ENCODE peak calls at places on chromosomes 3 and 15, in four cellular contexts. X is CD4-positive, alpha-beta T cell; L is choroid plexus epithelial cell; O is psoas muscle. K is an unnamed sample.

GRCh38 chr15:34154725-34155204 is 52.9 kb downstream of the PGBD4 start:
- DNase-seq in X (no peak), L (peak; percentile 5), O (no peak), K (no peak)

GRCh38 chr3:101193957-101194356 is 126.4 kb downstream of the IMPG2 start:
- DNase-seq in X (no peak), L (peak; percentile 78), O (no peak), K (no peak)

GRCh38 chr3:187352581-187353575 is 15.3 kb upstream of the RTP4 start:
- DNase-seq in X (no peak), L (peak; percentile 19), O (no peak), K (no peak)

GRCh38 chr3:187811580-187812250 is 66.4 kb upstream of the BCL6 start:
- DNase-seq in X (no peak), L (peak; percentile 87), O (no peak), K (no peak)

GRCh38 chr3:61414456-61414855 is 146.9 kb upstream of the PTPRG start:
- DNase-seq in X (no peak), L (no peak), O (no peak), K (no peak)

GRCh38 chr15:29034151-29034550 is 148.4 kb downstream of the APBA2 start:
- DNase-seq in X (no peak), L (no peak), O (no peak), K (no peak)

GRCh38 chr15:98823012-98823458 is 174.7 kb downstream of the IGF1R start:
- DNase-seq in X (no peak), L (peak; percentile 71), O (no peak), K (no peak)

GRCh38 chr15:50593761-50594160 is 47.3 kb upstream of the USP50 start:
- DNase-seq in X (no peak), L (no peak), O (no peak), K (no peak)

GRCh38 chr3:20039765-20040475 is at the start of gene KAT2B:
- DNase-seq in X (peak; percentile 81), L (peak; percentile 53), O (peak; percentile 88), K (peak; percentile 86)

GRCh38 chr3:20039082-20039764 is 1.0 kb upstream of the KAT2B start:
- DNase-seq in X (no peak), L (no peak), O (no peak), K (no peak)

GRCh38 chr3:20038679-20039078 is 1.6 kb upstream of the KAT2B start:
- DNase-seq in X (no peak), L (no peak), O (no peak), K (no peak)

GRCh38 chr3:20037255-20037996 is 2.8 kb upstream of the KAT2B start:
- DNase-seq in X (no peak), L (no peak), O (no peak), K (no peak)

GRCh38 chr3:20035019-20035418 is 5.2 kb upstream of the KAT2B start:
- DNase-seq in X (no peak), L (no peak), O (no peak), K (no peak)
- TF ChIP-seq CTCF in X (no peak), L (no peak), O (no peak), K (no peak)

GRCh38 chr3:104632521-104632920 is 734.2 kb upstream of the ALCAM start:
- DNase-seq in X (no peak), L (peak; percentile 29), O (no peak), K (no peak)

GRCh38 chr3:104632947-104633346 is 733.8 kb upstream of the ALCAM start:
- DNase-seq in X (no peak), L (no peak), O (no peak), K (no peak)

GRCh38 chr3:104631254-104631653 is 735.5 kb upstream of the ALCAM start:
- DNase-seq in X (no peak), L (no peak), O (no peak), K (no peak)

GRCh38 chr3:104635872-104636580 is 730.7 kb upstream of the ALCAM start:
- DNase-seq in X (no peak), L (no peak), O (no peak), K (no peak)
- TF ChIP-seq CTCF in X (no peak), L (peak; percentile 23), O (no peak), K (no peak)

GRCh38 chr15:52113708-52114107 is 1.1 kb upstream of the BCL2L10 start:
- DNase-seq in X (no peak), L (no peak), O (no peak), K (no peak)

GRCh38 chr15:52111517-52112202 is 915 bp downstream of the BCL2L10 start:
- DNase-seq in X (no peak), L (no peak), O (no peak), K (no peak)

GRCh38 chr15:52114256-52114655 is 1.7 kb upstream of the BCL2L10 start:
- DNase-seq in X (no peak), L (no peak), O (no peak), K (no peak)

GRCh38 chr15:52113246-52113645 is 671 bp upstream of the BCL2L10 start:
- DNase-seq in X (no peak), L (peak; percentile 57), O (no peak), K (no peak)

DNA sequence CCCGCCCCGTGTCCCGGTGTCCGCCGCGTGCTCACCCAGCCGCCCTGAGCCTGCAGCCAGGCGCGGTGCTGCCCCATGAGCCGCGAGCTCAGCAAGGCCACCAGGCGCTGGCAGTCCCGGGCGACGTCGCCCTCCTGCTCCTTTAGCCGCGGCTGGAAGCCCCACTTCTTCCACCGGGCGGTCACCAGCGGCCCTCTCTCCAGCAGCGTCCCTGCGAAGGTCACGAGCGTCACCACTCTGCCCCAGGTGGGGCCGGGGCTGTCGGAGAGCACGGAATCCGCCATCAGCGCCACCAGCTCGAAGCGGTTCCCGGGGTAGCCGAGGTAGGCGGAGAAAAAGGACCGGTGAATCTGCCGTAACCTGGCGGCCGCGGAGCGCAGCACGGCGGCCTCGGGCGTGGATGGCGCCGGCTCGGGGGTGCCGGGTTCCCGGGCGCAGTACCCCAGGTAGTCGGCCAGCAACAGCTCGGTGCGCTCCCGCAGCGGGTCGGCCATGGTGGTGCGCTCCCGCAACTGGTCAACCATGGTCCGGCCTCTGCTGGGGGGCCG is 298 bp downstream of the BCL2L10 start:
- DNase-seq in X (peak; percentile 46), L (no peak), O (no peak), K (peak; percentile 39)
- TF ChIP-seq CTCF in X (peak; percentile 21), L (peak; percentile 18), O (no peak), K (no peak)

DNA sequence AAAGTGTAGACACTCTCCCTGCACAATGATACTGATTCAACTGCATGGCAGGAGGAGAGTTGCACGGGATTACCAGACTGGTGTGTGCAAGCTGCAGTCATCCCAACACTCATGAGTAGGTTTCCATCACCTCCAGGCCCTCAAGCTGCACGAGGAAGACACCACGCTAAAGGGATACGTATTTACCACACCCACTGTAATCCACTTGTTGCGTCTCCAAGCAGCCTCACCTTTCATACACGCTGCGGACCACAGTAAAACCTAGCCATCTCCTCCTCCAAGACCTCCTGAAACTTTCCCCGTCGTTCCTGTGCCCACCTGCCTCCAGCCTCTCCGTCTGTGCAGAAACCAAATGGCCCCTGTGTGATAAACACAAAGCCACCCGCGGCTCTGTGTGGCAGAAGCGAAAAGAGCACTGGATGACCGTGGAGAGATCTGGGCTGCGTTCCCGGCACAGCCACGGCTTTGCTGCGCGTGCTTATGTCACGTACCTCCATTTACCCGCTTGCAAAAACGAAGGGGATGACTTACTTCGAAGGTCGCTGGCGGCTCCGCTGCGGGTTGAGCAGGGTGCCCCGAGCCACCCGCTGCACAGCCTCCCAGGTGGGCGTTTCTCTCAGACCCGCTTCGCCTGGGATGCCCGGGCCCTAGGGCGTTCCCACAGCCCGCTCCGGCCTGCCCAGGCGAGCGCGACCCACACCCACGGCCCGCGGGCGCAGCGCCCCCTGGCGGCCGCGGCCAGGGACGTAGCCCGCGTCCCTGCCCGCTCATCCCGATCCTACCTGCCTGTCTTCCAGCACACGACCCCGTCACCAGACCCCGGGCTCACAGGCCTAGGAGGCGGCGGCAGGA is 638 bp downstream of the ABCC5 start:
- DNase-seq in X (peak; percentile 42), L (peak; percentile 46), O (peak; percentile 82), K (peak; percentile 70)
- TF ChIP-seq CTCF in X (peak; percentile 99), L (peak; percentile 46), O (peak; percentile 90), K (peak; percentile 81)

GRCh38 chr3:141235661-141236171 is 4.1 kb downstream of the PXYLP1 start:
- DNase-seq in X (no peak), L (no peak), O (no peak), K (no peak)
- TF ChIP-seq CTCF in X (peak; percentile 16), L (no peak), O (no peak), K (no peak)

K was measured in activated B cell treated with CpG ODN at 0.5 μM for 24 hours.